ENCODE peak calls at places on chromosomes 5 and 9, in four cellular contexts. E, F, M and B are unnamed samples.

GRCh38 chr5:124310453-124310852 is 436.0 kb downstream of the ZNF608 start:
- DNase-seq in E (no peak), F (no peak), M (no peak), B (no peak)

GRCh38 chr5:82422751-82423181 is 144.6 kb upstream of the RPS23 start:
- DNase-seq in M (peak), E (no peak), F (no peak), B (no peak)

GRCh38 chr5:96809898-96810297 is 2.2 kb upstream of the ERAP1 start:
- DNase-seq in F (no peak), M (no peak), E (no peak), B (no peak)

GRCh38 chr5:96324708-96325107 is 108.3 kb downstream of the PCSK1 start:
- DNase-seq in M (peak), F (no peak), E (no peak), B (no peak)

GRCh38 chr5:166102947-166103346 is 2188.5 kb upstream of the WWC1 start:
- DNase-seq in E (no peak), M (no peak), F (no peak), B (no peak)

GRCh38 chr5:125612356-125613149 is 810.7 kb upstream of the GRAMD2B start:
- DNase-seq in M (no peak), F (peak), E (peak), B (peak)

GRCh38 chr5:73417307-73418035 is 31.1 kb downstream of the FOXD1 start:
- DNase-seq in E (no peak), M (no peak), F (no peak), B (no peak)

GRCh38 chr5:159442210-159442850 is 112.0 kb upstream of the IL12B start:
- DNase-seq in E (no peak), M (no peak), F (no peak), B (no peak)

GRCh38 chr5:154484393-154484944 is 6.4 kb upstream of the HAND1 start:
- DNase-seq in F (no peak), M (no peak), E (no peak), B (no peak)

GRCh38 chr5:71573611-71574010 is 13.5 kb upstream of the MCCC2 start:
- DNase-seq in E (no peak), M (no peak), F (no peak), B (no peak)

GRCh38 chr5:145243016-145243415 is 592.1 kb downstream of the PRELID2 start:
- DNase-seq in F (no peak), E (no peak), M (no peak), B (no peak)

GRCh38 chr5:142611154-142611553 is 74.7 kb downstream of the FGF1 start:
- DNase-seq in E (peak), M (peak), F (peak), B (peak)

GRCh38 chr9:127393680-127394079 is 3.3 kb upstream of the SLC2A8 start:
- DNase-seq in F (no peak), M (peak), E (no peak), B (no peak)

GRCh38 chr5:71939452-71939932 is 167.8 kb upstream of the MAP1B start:
- DNase-seq in E (no peak), M (no peak), F (no peak), B (peak)

GRCh38 chr9:83981126-83981871 is 694 bp downstream of the RMI1 start:
- DNase-seq in E (peak), M (peak), F (no peak), B (no peak)

GRCh38 chr9:105363842-105364241 is 84.0 kb upstream of the FSD1L start:
- DNase-seq in E (no peak), M (no peak), F (no peak), B (no peak)

GRCh38 chr5:133827001-133827400 is 141.4 kb downstream of the C5orf15 start:
- DNase-seq in E (peak), F (peak), M (no peak), B (peak)

GRCh38 chr9:135522931-135523330 is 1.7 kb downstream of the LCN1 start:
- DNase-seq in M (no peak), F (no peak), E (no peak), B (no peak)

GRCh38 chr9:128203842-128204551 is 818 bp downstream of the DNM1 start:
- DNase-seq in F (peak), E (no peak), M (no peak), B (peak)

GRCh38 chr9:124284237-124284831 is 26.6 kb downstream of the NEK6 start:
- DNase-seq in E (no peak), F (no peak), M (peak), B (no peak)

GRCh38 chr9:109449036-109449798 is 48.9 kb downstream of the PTPN3 start:
- DNase-seq in M (no peak), E (no peak), F (no peak), B (no peak)

GRCh38 chr9:97560851-97561250 is 59.4 kb downstream of the TMOD1 start:
- DNase-seq in E (no peak), F (no peak), M (no peak), B (no peak)

GRCh38 chr5:123752576-123752975 is 240.6 kb downstream of the CSNK1G3 start:
- DNase-seq in E (no peak), F (no peak), M (peak), B (no peak)

GRCh38 chr9:94903961-94904421 is 177.5 kb downstream of the AOPEP start:
- DNase-seq in E (no peak), F (no peak), M (peak), B (no peak)

GRCh38 chr9:76045217-76045616 is 154.7 kb downstream of the PCSK5 start:
- DNase-seq in M (no peak), F (no peak), E (no peak), B (no peak)

GRCh38 chr9:86589273-86589672 is 235.1 kb upstream of the TUT7 start:
- DNase-seq in F (no peak), E (no peak), M (no peak), B (no peak)

GRCh38 chr9:76572205-76572550 is 113.2 kb downstream of the GCNT1 start:
- DNase-seq in M (no peak), E (no peak), F (no peak), B (no peak)

GRCh38 chr5:107705390-107706014 is 34.8 kb upstream of the EFNA5 start:
- DNase-seq in F (no peak), M (peak), E (no peak), B (no peak)

GRCh38 chr5:135219868-135220267 is 179.2 kb downstream of the MACROH2A1 start:
- DNase-seq in F (no peak), E (no peak), M (no peak), B (no peak)

GRCh38 chr9:121242219-121242954 is 25.6 kb upstream of the GSN start:
- DNase-seq in E (no peak), M (peak), F (no peak), B (no peak)

GRCh38 chr5:24110019-24110615 is 534.7 kb downstream of the CDH10 start:
- DNase-seq in E (peak), M (peak), F (peak), B (peak)

GRCh38 chr9:5099466-5099865 is 86.0 kb downstream of the INSL6 start:
- DNase-seq in E (no peak), M (no peak), F (no peak), B (no peak)

GRCh38 chr5:138979684-138980275 is 104.6 kb upstream of the LRRTM2 start:
- DNase-seq in F (no peak), E (no peak), M (no peak), B (no peak)

GRCh38 chr5:96481396-96481795 is 48.3 kb upstream of the PCSK1 start:
- DNase-seq in M (peak), F (no peak), E (no peak), B (no peak)

GRCh38 chr9:16871358-16872151 is 1.1 kb upstream of the BNC2 start:
- DNase-seq in F (peak), M (peak), E (no peak), B (no peak)